ENCODE peak calls at places on chromosomes 3 and 15, in six cellular contexts. R is coronary artery, I is brain microvascular endothelial cell, X is hepatocyte, M is pancreas, Q is breast epithelium. H is an unnamed sample.
A peak's percentile ranks its signal among the peaks of the same experiment; 100 is the strongest.

GRCh38 chr3:97712919-97713318 is 51.6 kb upstream of the ARL6 start:
- DNase-seq in R (no peak), Q (no peak), M (no peak), I (no peak), X (no peak), H (no peak)

GRCh38 chr15:94793641-94794040 is 562.3 kb downstream of the MCTP2 start:
- DNase-seq in M (no peak), Q (no peak), X (peak; percentile 44), I (peak; percentile 52), R (no peak), H (peak; percentile 85)

GRCh38 chr3:122892561-122892960 is 97.7 kb downstream of the SLC49A4 start:
- DNase-seq in M (no peak), Q (no peak), R (no peak), X (no peak), I (no peak), H (no peak)

GRCh38 chr3:12797892-12798558 is 1.5 kb downstream of the CAND2 start:
- DNase-seq in I (no peak), Q (no peak), R (no peak), X (no peak), M (no peak), H (no peak)

GRCh38 chr15:54502416-54503075 is 524.3 kb downstream of the UNC13C start:
- DNase-seq in R (no peak), Q (no peak), X (no peak), I (no peak), M (no peak), H (no peak)

GRCh38 chr3:149150436-149150835 is 21.0 kb downstream of the HPS3 start:
- DNase-seq in X (no peak), M (no peak), R (no peak), I (no peak), Q (no peak), H (no peak)

GRCh38 chr15:23484870-23485269 is 37.8 kb upstream of the GOLGA6L2 start:
- DNase-seq in I (no peak), X (no peak), M (no peak), R (no peak), Q (no peak), H (no peak)

GRCh38 chr15:20340331-20340811 is 201.2 kb downstream of the GOLGA6L6 start:
- DNase-seq in M (peak; percentile 83), Q (peak; percentile 51), R (no peak), X (peak; percentile 89), I (peak; percentile 12), H (no peak)

GRCh38 chr3:19348929-19349564 is 200.7 kb downstream of the KCNH8 start:
- DNase-seq in I (peak; percentile 46), Q (no peak), M (no peak), R (no peak), X (peak; percentile 59), H (no peak)

GRCh38 chr3:128482857-128483656 is 9.9 kb downstream of the GATA2 start:
- DNase-seq in Q (no peak), I (peak; percentile 44), X (peak; percentile 56), M (no peak), R (no peak), H (peak; percentile 79)

GRCh38 chr15:75159244-75159643 is 42.4 kb upstream of the C15orf39 start:
- DNase-seq in X (no peak), M (no peak), Q (no peak), R (no peak), I (no peak), H (no peak)

GRCh38 chr3:187841552-187841951 is 96.3 kb upstream of the BCL6 start:
- DNase-seq in M (no peak), Q (no peak), X (peak; percentile 31), I (no peak), R (no peak), H (peak; percentile 20)

GRCh38 chr3:53159415-53160135 is 1.4 kb upstream of the PRKCD start:
- DNase-seq in Q (no peak), I (no peak), R (no peak), M (peak; percentile 86), X (peak; percentile 86), H (no peak)

GRCh38 chr3:49740427-49740826 is 16.7 kb upstream of the GMPPB start:
- DNase-seq in X (no peak), Q (no peak), I (no peak), R (no peak), M (no peak), H (no peak)

GRCh38 chr3:32620911-32621310 is 50.3 kb upstream of the DYNC1LI1 start:
- DNase-seq in R (no peak), Q (no peak), I (no peak), X (no peak), M (no peak), H (no peak)

GRCh38 chr3:52527732-52528595 is 5.7 kb downstream of the NT5DC2 start:
- DNase-seq in M (peak; percentile 12), R (peak; percentile 71), X (no peak), Q (no peak), I (no peak), H (no peak)

GRCh38 chr15:32704343-32705076 is 13.3 kb upstream of the GREM1 start:
- DNase-seq in M (no peak), I (no peak), Q (no peak), X (no peak), R (no peak), H (peak; percentile 87)

GRCh38 chr3:56522374-56522773 is 34.6 kb upstream of the CCDC66 start:
- DNase-seq in X (no peak), I (no peak), Q (no peak), R (no peak), M (no peak), H (no peak)

GRCh38 chr3:31343075-31343474 is 189.7 kb upstream of the STT3B start:
- DNase-seq in Q (no peak), X (no peak), I (no peak), R (no peak), M (no peak), H (peak; percentile 77)

GRCh38 chr3:4351872-4352271 is 48.7 kb downstream of the SETMAR start:
- DNase-seq in Q (no peak), X (no peak), R (no peak), I (no peak), M (no peak), H (peak; percentile 14)

GRCh38 chr3:126348308-126348920 is 8.8 kb downstream of the KLF15 start:
- DNase-seq in Q (no peak), R (peak; percentile 62), I (no peak), X (no peak), M (no peak), H (no peak)

GRCh38 chr15:55710286-55710685 is 32.7 kb downstream of the PRTG start:
- DNase-seq in R (no peak), X (no peak), I (no peak), M (no peak), Q (no peak), H (no peak)

GRCh38 chr3:183259087-183259486 is 6.0 kb downstream of the B3GNT5 start:
- DNase-seq in I (no peak), R (no peak), Q (no peak), M (no peak), X (no peak), H (no peak)

GRCh38 chr15:71443538-71443937 is 328.3 kb downstream of the THSD4 start:
- DNase-seq in X (peak; percentile 71), R (no peak), Q (no peak), I (peak; percentile 37), M (peak; percentile 43), H (no peak)

GRCh38 chr3:122415762-122416654 is at the start of gene WDR5B:
- DNase-seq in R (peak; percentile 99), M (peak; percentile 98), Q (peak; percentile 97), I (peak; percentile 98), X (peak; percentile 99), H (peak; percentile 91)

GRCh38 chr3:168071971-168072645 is 23.6 kb downstream of the GOLIM4 start:
- DNase-seq in I (no peak), Q (no peak), M (no peak), R (no peak), X (no peak), H (no peak)

GRCh38 chr15:25830844-25831443 is 32.2 kb downstream of the ATP10A start:
- DNase-seq in X (peak; percentile 57), Q (peak; percentile 25), I (peak; percentile 76), M (no peak), R (peak; percentile 95), H (peak; percentile 98)

GRCh38 chr15:75712668-75713337 is at the start of gene CSPG4:
- DNase-seq in R (no peak), I (peak; percentile 39), Q (peak; percentile 45), X (peak; percentile 86), M (no peak), H (peak; percentile 68)

GRCh38 chr3:158430448-158430847 is 140.5 kb upstream of the MLF1 start:
- DNase-seq in M (no peak), Q (no peak), X (no peak), I (no peak), R (no peak), H (no peak)

GRCh38 chr3:196867507-196868296 is at the start of gene SENP5:
- DNase-seq in Q (peak; percentile 80), R (peak; percentile 87), M (peak; percentile 92), X (peak; percentile 97), I (peak; percentile 83), H (peak; percentile 78)
- TF ChIP-seq CTCF in Q (no peak), R (no peak), M (no peak), X (no peak), I (no peak), H (no peak)

GRCh38 chr3:195151866-195152526 is 119.0 kb downstream of the XXYLT1 start:
- DNase-seq in R (no peak), Q (no peak), I (peak; percentile 88), M (no peak), X (peak; percentile 51), H (peak; percentile 90)
- H3K27ac ChIP-seq in R (no peak overlapping the region), Q (peak overlapping the region; percentile 42), I (peak overlapping the region; percentile 82), M (no peak overlapping the region), X (peak overlapping the region; percentile 91), H (peak overlapping the region; percentile 81)

DNA sequence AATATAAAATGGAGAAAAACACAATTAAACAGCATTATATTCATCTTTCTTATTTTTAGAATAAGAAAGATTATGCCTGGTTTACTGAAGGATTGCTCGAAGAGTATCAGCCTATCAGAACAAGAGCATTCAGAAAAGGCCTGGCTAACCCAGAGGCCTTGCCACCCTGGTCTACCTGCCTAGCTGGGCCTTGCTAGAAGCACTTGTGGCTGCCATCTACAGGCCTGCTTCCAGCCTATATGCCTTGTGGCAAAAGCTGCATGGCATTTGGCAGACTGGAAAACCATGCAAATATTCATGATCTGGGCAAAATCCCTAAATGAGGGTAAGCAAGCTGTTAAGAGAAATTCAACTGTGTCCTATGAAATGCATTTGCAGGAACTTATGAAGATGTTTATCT is 9.3 kb upstream of the ATP13A4 start:
- DNase-seq in Q (no peak), X (peak; percentile 17), I (no peak), R (no peak), M (peak; percentile 37), H (no peak)
- TF ChIP-seq CTCF in Q (no peak), X (peak; percentile 29), I (peak; percentile 38), R (no peak), M (peak; percentile 20), H (no peak)

DNA sequence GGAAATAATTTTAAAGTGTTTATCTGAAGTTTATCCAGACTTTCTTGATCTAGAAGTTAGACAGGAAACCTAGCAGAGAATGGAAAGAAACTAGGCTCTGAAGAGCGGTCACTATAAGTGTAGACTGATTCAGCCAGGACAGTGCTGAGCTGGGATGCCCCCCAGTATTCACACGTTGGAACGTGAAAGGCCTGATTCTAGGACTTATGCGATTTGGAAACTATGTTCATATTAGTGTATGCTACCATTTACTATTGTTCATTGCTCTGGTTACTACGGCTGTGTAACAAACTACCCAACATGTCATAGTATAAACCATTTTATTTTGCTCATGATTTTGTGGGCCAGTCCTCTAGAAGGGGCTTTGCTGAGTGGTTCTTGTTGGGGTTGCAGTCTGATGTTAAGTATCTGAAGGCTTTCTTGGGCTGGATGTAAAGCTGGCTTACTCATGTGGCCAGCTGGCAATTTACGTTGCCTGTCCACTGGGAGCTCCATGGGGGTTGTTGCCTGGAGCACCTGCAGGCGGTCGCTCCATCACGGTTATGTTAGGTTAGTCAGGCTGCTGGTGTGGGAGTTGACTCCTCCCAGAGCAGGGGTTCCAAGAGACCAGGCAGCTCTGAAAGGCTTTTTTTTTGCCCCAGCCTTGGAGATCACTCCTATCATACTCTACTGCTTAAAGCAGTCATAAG is 97.9 kb downstream of the NR1D2 start:
- DNase-seq in M (no peak), Q (no peak), X (no peak), R (no peak), I (no peak), H (no peak)
- H3K27ac ChIP-seq in M (peak overlapping the region; percentile 20), Q (peak overlapping the region; percentile 66), X (peak overlapping the region; percentile 72), R (peak overlapping the region; percentile 77), I (no peak overlapping the region), H (no peak overlapping the region)

H was measured in astrocyte.